ENCODE peak calls at places on chromosomes 3 and 15, in four cellular contexts. S is GM23248, N is hepatocyte, X is PC-3. Z is an unnamed sample. For H3K79me2, the result is how much of the 10 kb centered on the place peaks cover.

GRCh38 chr3:189458536-189458935 is 172.7 kb upstream of the TP63 start:
- DNase-seq in S (no peak), N (peak), X (peak), Z (no peak)

GRCh38 chr3:48695113-48695753 is 9.5 kb upstream of the NCKIPSD start:
- DNase-seq in S (peak), N (no peak), X (no peak), Z (peak)

GRCh38 chr3:71247221-71247947 is 336.1 kb downstream of the FOXP1 start:
- DNase-seq in S (peak), N (no peak), X (peak), Z (peak)

GRCh38 chr3:69182588-69183299 is 60.3 kb upstream of the LMOD3 start:
- DNase-seq in S (peak), N (no peak), X (no peak), Z (no peak)

GRCh38 chr3:98902341-98902740 is 846 bp upstream of the DCBLD2 start:
- DNase-seq in S (no peak), N (no peak), X (no peak), Z (no peak)

GRCh38 chr15:94263341-94264273 is 32.2 kb downstream of the MCTP2 start:
- DNase-seq in S (peak), N (no peak), X (no peak), Z (no peak)

GRCh38 chr3:16849240-16849639 is 35.5 kb upstream of the PLCL2 start:
- DNase-seq in S (no peak), N (no peak), X (no peak), Z (peak)

GRCh38 chr3:47791193-47791855 is 9.6 kb upstream of the SMARCC1 start:
- DNase-seq in S (no peak), N (no peak), X (no peak), Z (no peak)

GRCh38 chr15:55796321-55796965 is 53.5 kb upstream of the PRTG start:
- DNase-seq in S (peak), N (peak), X (peak), Z (no peak)

GRCh38 chr3:113055201-113055600 is 64.4 kb downstream of the GTPBP8 start:
- DNase-seq in S (peak), N (no peak), X (no peak), Z (no peak)

GRCh38 chr3:99780749-99781148 is 36.9 kb upstream of the CMSS1 start:
- DNase-seq in S (peak), N (no peak), X (no peak), Z (no peak)

GRCh38 chr3:150897592-150897991 is 7.6 kb downstream of the MINDY4B start:
- DNase-seq in S (no peak), N (no peak), X (no peak), Z (no peak)

GRCh38 chr15:41666353-41666920 is 6.2 kb downstream of the MGA start:
- DNase-seq in S (peak), N (no peak), X (peak), Z (no peak)

GRCh38 chr3:156189927-156190326 is 69.5 kb downstream of the KCNAB1 start:
- DNase-seq in S (no peak), N (no peak), X (no peak), Z (no peak)

GRCh38 chr3:31729573-31729972 is 196.8 kb downstream of the STT3B start:
- DNase-seq in S (no peak), N (no peak), X (no peak), Z (no peak)

GRCh38 chr3:25259871-25260270 is 168.2 kb upstream of the RARB start:
- DNase-seq in S (no peak), N (peak), X (no peak), Z (no peak)

GRCh38 chr3:8773941-8774542 is 4.6 kb upstream of the OXTR start:
- DNase-seq in S (no peak), N (no peak), X (no peak), Z (no peak)

DNA sequence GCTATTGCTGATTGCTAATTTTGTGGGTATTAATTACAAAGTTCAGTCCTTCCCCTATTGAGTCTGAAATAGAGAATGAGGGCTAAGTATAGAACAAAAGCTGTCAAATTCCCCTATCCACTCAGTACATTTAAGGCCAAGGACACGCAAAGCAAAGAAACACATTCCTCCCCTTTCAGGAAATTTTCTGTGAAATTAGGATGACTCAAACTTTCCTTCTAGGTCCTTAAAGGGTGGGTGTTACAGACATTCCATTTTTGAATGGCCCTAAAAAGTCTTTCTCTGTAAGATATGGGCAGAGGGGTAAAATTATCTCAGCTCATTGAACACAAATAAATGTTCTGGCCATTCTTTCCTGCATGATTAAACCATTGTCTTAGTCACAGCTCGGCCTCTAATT is 424.3 kb downstream of the ZNF385D start:
- DNase-seq in S (peak), N (no peak), X (no peak), Z (no peak)
- TF ChIP-seq EZH2phosphoT487 in S (no peak), N (no peak), X (no peak), Z (no peak)

DNA sequence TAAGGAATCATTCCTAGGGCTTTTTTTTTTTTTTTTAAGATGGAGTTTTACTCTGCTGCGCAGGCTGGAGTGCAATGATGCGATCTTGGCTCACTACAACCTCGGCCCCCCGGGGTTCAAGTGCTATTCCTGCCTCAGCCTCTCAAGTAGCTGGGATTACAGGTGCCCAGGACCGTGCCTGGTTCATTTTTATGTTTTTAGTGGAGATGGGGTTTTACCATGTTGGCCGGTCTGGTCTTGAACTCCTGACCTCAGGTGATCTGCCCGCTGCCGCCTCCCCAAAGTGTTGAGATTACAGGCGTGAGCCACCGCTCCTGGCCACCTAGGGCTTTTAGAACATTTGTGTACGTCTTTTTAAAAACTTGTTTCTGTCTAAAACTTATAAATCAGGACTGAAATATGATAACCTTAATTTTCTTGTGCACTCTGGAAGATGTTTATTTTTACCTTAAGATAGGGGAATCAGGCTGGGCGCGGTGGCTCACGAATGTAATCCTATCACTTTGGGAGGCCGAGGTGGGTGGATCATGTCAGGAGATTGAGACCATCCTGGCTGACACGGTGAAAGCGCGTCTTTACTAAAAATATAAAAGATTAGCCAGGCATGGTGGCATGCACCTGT is 21.8 kb downstream of the PIAS1 start:
- DNase-seq in S (no peak), N (no peak), X (no peak), Z (no peak)
- H3K79me2 ChIP-seq in S (half or more), N (half or more), X (half or more), Z (half or more)

GRCh38 chr15:63072023-63072650 is 29.6 kb downstream of the TPM1 start:
- DNase-seq in S (peak), N (no peak), X (no peak), Z (no peak)
- TF ChIP-seq EZH2phosphoT487 in S (no peak), N (no peak), X (no peak), Z (no peak)

DNA sequence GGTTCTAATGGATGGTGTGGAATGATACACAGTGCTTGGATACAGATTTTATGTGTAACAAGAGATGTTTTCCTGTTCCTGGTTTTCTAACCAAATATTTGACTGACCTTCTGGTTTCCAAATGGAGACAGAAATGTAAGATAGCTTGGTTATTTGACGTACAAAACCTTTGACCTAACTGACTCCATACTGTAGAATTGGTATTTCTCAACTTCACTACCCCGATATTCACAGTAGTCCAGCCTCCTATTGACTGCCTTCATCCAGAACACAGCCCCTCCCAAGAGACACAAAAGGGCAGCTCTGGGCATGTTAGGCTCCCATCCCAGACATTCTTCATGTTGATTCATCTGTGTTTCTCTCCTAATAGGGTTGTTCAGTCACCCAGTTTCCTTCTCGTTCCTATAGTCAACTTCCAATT is 33.4 kb downstream of the MYO1E start:
- DNase-seq in S (peak), N (no peak), X (no peak), Z (no peak)
- H3K79me2 ChIP-seq in S (half or more), N (half or more), X (half or more), Z (half or more)

GRCh38 chr3:174541708-174542107 is 317.4 kb upstream of the NAALADL2 start:
- DNase-seq in S (peak), N (no peak), X (no peak), Z (no peak)
- TF ChIP-seq EZH2phosphoT487 in S (no peak), N (no peak), X (no peak), Z (no peak)

GRCh38 chr3:28241221-28242160 is at the start of gene CMC1:
- DNase-seq in S (peak), N (peak), X (peak), Z (peak)

GRCh38 chr3:28242519-28242918 is 1.1 kb downstream of the CMC1 start:
- DNase-seq in S (no peak), N (no peak), X (no peak), Z (no peak)

GRCh38 chr3:28247286-28247685 is 5.9 kb downstream of the CMC1 start:
- DNase-seq in S (no peak), N (no peak), X (no peak), Z (no peak)

GRCh38 chr3:28243424-28244106 is 2.1 kb downstream of the CMC1 start:
- DNase-seq in S (no peak), N (no peak), X (no peak), Z (no peak)

GRCh38 chr3:28244471-28244870 is 3.1 kb downstream of the CMC1 start:
- DNase-seq in S (no peak), N (no peak), X (no peak), Z (no peak)
- H3K79me2 ChIP-seq in S (half or more), N (half or more), X (half or more), Z (half or more)

DNA sequence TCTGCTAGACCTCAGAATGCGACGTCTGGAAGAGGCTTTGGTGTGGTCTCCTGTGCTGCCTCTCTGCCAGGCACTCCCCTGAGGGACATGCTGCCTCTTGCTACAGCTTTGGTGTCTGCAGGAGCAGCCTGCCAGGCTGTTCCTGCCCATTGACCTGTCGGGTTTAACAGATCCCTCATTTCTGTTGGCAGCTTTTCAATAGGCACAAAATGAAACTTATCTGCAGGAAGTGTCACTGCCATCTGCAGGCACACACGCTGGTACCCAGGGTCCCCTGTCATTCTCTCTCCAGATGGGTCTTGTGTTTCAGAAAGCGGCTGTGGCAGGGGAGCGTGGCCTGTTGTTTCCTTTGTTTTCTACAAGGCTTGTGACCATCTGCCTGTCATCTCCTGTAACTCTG is 328.3 kb upstream of the CHRM5 start:
- DNase-seq in S (no peak), N (no peak), X (no peak), Z (no peak)
- TF ChIP-seq EZH2phosphoT487 in S (no peak), N (no peak), X (no peak), Z (no peak)

GRCh38 chr3:12941495-12942023 is 100.2 kb upstream of the RPL32 start:
- DNase-seq in S (no peak), N (no peak), X (no peak), Z (no peak)
- H3K79me2 ChIP-seq in S (under half), N (under half), X (under half), Z (under half)